ENCODE peak calls at places on chromosomes 6 and 20, in four cellular contexts. O is hypothalamus; U is stimulated activated CD4-positive, alpha-beta T cell treated with anti-CD3 and anti-CD28 coated beads, Interleukin-12 subunit alpha, Interleukin-12 subunit beta, amount 100 ng/mL, for 48 hours; D is transverse colon. H is an unnamed sample.

GRCh38 chr6:139483082-139483481 is 108.6 kb upstream of the CITED2 start:
- DNase-seq in O (no peak), U (no peak), D (no peak), H (no peak)

GRCh38 chr6:64996301-64996700 is 710.7 kb downstream of the EYS start:
- DNase-seq in O (no peak), U (no peak), D (no peak), H (no peak)

GRCh38 chr20:48613926-48614325 is 213.9 kb downstream of the PREX1 start:
- DNase-seq in O (no peak), U (no peak), D (peak), H (no peak)

GRCh38 chr6:165823609-165824326 is 160.7 kb upstream of the PDE10A start:
- DNase-seq in O (no peak), U (no peak), D (no peak), H (no peak)

GRCh38 chr6:16804007-16804303 is 42.7 kb upstream of the ATXN1 start:
- DNase-seq in O (no peak), U (no peak), D (no peak), H (no peak)

GRCh38 chr20:57664476-57664875 is 44.2 kb upstream of the ZBP1 start:
- DNase-seq in O (no peak), U (no peak), D (peak), H (peak)

GRCh38 chr20:21436186-21436585 is 38.9 kb upstream of the NKX2-4 start:
- DNase-seq in O (no peak), U (no peak), D (no peak), H (no peak)

GRCh38 chr20:25179439-25180089 is 15.9 kb upstream of the ENTPD6 start:
- DNase-seq in O (no peak), U (no peak), D (no peak), H (no peak)

GRCh38 chr6:40164345-40164755 is 230.1 kb upstream of the MOCS1 start:
- DNase-seq in O (no peak), U (no peak), D (no peak), H (peak)

GRCh38 chr6:95431637-95432228 is 145.6 kb upstream of the MANEA start:
- DNase-seq in O (peak), U (no peak), D (peak), H (no peak)

GRCh38 chr20:33310327-33310899 is 27.4 kb downstream of the BPIFB1 start:
- DNase-seq in O (no peak), U (no peak), D (no peak), H (no peak)

GRCh38 chr6:139568157-139568955 is 193.9 kb upstream of the CITED2 start:
- DNase-seq in O (no peak), U (no peak), D (no peak), H (no peak)

GRCh38 chr20:36465109-36466080 is 75.9 kb upstream of the MYL9 start:
- DNase-seq in O (no peak), U (peak), D (peak), H (no peak)

GRCh38 chr20:1892122-1892385 is 3.2 kb upstream of the SIRPA start:
- DNase-seq in O (no peak), U (no peak), D (no peak), H (no peak)

GRCh38 chr20:63223121-63223825 is 7.3 kb upstream of the YTHDF1 start:
- DNase-seq in O (no peak), U (no peak), D (peak), H (no peak)

GRCh38 chr6:4582506-4582905 is 193.7 kb upstream of the CDYL start:
- DNase-seq in O (no peak), U (no peak), D (no peak), H (no peak)

GRCh38 chr6:45428734-45429133 is 51.0 kb upstream of the SUPT3H start:
- DNase-seq in O (no peak), U (no peak), D (no peak), H (no peak)

GRCh38 chr6:2127484-2127911 is 117.9 kb downstream of the GMDS start:
- DNase-seq in O (no peak), U (peak), D (peak), H (no peak)